ENCODE peak calls at places on chromosomes 12 and 14, in four cellular contexts. N is K562, T is HepG2, P is GM12878. J is an unnamed sample.

GRCh38 chr14:99725774-99726537 is 41.9 kb downstream of the CYP46A1 start:
- DNase-seq in N (no peak), P (no peak), T (no peak), J (peak; percentile 24)

GRCh38 chr12:65891219-65891618 is 66.9 kb downstream of the HMGA2 start:
- DNase-seq in T (no peak), P (no peak), N (no peak), J (no peak)

GRCh38 chr14:101167428-101167827 is 263.9 kb upstream of the RTL1 start:
- DNase-seq in T (no peak), N (no peak), P (no peak), J (no peak)

GRCh38 chr12:40921563-40922163 is 229.4 kb downstream of the CNTN1 start:
- DNase-seq in P (no peak), N (peak; percentile 14), T (peak; percentile 8), J (no peak)

GRCh38 chr12:31491395-31491794 is 99.5 kb downstream of the DENND5B start:
- DNase-seq in T (no peak), N (no peak), P (no peak), J (no peak)

GRCh38 chr12:113244015-113244983 is 23.0 kb downstream of the TPCN1 start:
- DNase-seq in N (no peak), T (no peak), P (no peak), J (no peak)

GRCh38 chr12:112126000-112126431 is 656 bp downstream of the TRAFD1 start:
- DNase-seq in P (no peak), T (no peak), N (no peak), J (no peak)

GRCh38 chr14:21822109-21822508 is 148.5 kb upstream of the OR4E1 start:
- DNase-seq in T (no peak), P (no peak), N (no peak), J (no peak)

GRCh38 chr14:100841445-100842403 is 15.8 kb downstream of the MEG3 start:
- DNase-seq in P (no peak), T (no peak), N (no peak), J (no peak)

GRCh38 chr14:21704340-21704737 is 30.7 kb upstream of the OR4E1 start:
- DNase-seq in N (no peak), T (no peak), P (no peak), J (no peak)

GRCh38 chr14:44912041-44912869 is 49.5 kb downstream of the KLHL28 start:
- DNase-seq in N (no peak), T (no peak), P (no peak), J (peak; percentile 31)

GRCh38 chr12:48986720-48987291 is 8.7 kb downstream of the WNT1 start:
- DNase-seq in T (no peak), N (no peak), P (no peak), J (no peak)

GRCh38 chr14:32435411-32435810 is 106.3 kb downstream of the AKAP6 start:
- DNase-seq in P (no peak), T (no peak), N (no peak), J (no peak)

GRCh38 chr12:14275111-14275510 is 90.4 kb upstream of the ATF7IP start:
- DNase-seq in N (no peak), P (no peak), T (no peak), J (no peak)

GRCh38 chr12:108570743-108571603 is 8.6 kb downstream of the ISCU start:
- DNase-seq in N (no peak), P (no peak), T (peak; percentile 12), J (no peak)

GRCh38 chr12:132807295-132808222 is 21.1 kb downstream of the GOLGA3 start:
- DNase-seq in P (no peak), T (no peak), N (peak; percentile 86), J (peak; percentile 31)

GRCh38 chr12:12081836-12082497 is 11.2 kb downstream of the BCL2L14 start:
- DNase-seq in T (peak; percentile 70), N (peak; percentile 32), P (peak; percentile 39), J (no peak)

GRCh38 chr12:9404031-9404430 is 195.8 kb upstream of the PZP start:
- DNase-seq in N (no peak), P (no peak), T (no peak), J (no peak)

GRCh38 chr14:101454229-101454628 is 107.1 kb upstream of the DIO3 start:
- DNase-seq in T (no peak), N (no peak), P (no peak), J (no peak)

GRCh38 chr12:56601503-56601902 is 28.6 kb downstream of the BAZ2A start:
- DNase-seq in N (peak; percentile 30), P (no peak), T (no peak), J (peak; percentile 53)

GRCh38 chr12:105393586-105393985 is 63.1 kb downstream of the C12orf75 start:
- DNase-seq in N (no peak), T (no peak), P (no peak), J (no peak)

GRCh38 chr12:1705774-1706173 is 14.9 kb downstream of the ADIPOR2 start:
- DNase-seq in P (no peak), T (no peak), N (no peak), J (no peak)

GRCh38 chr14:104353921-104354701 is 215.7 kb downstream of the KIF26A start:
- DNase-seq in P (no peak), T (no peak), N (no peak), J (no peak)

GRCh38 chr14:77615231-77616132 is 955 bp downstream of the SPTLC2 start:
- DNase-seq in P (no peak), N (no peak), T (no peak), J (no peak)

GRCh38 chr12:124396544-124397398 is 101.9 kb downstream of the RFLNA start:
- DNase-seq in N (peak; percentile 62), T (no peak), P (no peak), J (no peak)

GRCh38 chr12:113299619-113300237 is 35.2 kb downstream of the SLC8B1 start:
- DNase-seq in N (peak; percentile 88), T (peak; percentile 54), P (no peak), J (peak; percentile 42)

GRCh38 chr12:62730649-62731377 is 204.1 kb downstream of the PPM1H start:
- DNase-seq in P (no peak), T (no peak), N (no peak), J (no peak)

GRCh38 chr12:103495158-103495782 is 498 bp downstream of the C12orf42 start:
- DNase-seq in T (no peak), P (no peak), N (peak; percentile 28), J (peak; percentile 81)

GRCh38 chr12:50732591-50732990 is 31.3 kb upstream of the ATF1 start:
- DNase-seq in N (no peak), T (no peak), P (no peak), J (no peak)

GRCh38 chr12:40446385-40446784 is 221.6 kb downstream of the LRRK2 start:
- DNase-seq in T (peak; percentile 12), N (peak; percentile 32), P (no peak), J (no peak)

GRCh38 chr14:35441160-35441559 is 36.6 kb upstream of the NFKBIA start:
- DNase-seq in T (no peak), P (no peak), N (no peak), J (no peak)

GRCh38 chr14:60250318-60251035 is 1.5 kb downstream of the PPM1A start:
- DNase-seq in N (no peak), T (peak; percentile 49), P (no peak), J (no peak)

GRCh38 chr14:91911474-91912032 is 35.9 kb downstream of the FBLN5 start:
- DNase-seq in T (peak; percentile 47), P (peak; percentile 13), N (peak; percentile 10), J (peak; percentile 34)

GRCh38 chr12:97616936-97617335 is 154.3 kb downstream of the RMST start:
- DNase-seq in T (no peak), P (no peak), N (no peak), J (no peak)

GRCh38 chr12:65631621-65632111 is 192.6 kb upstream of the HMGA2 start:
- DNase-seq in T (peak; percentile 91), N (no peak), P (no peak), J (no peak)

GRCh38 chr14:46091819-46092218 is 559.8 kb downstream of the RPL10L start:
- DNase-seq in P (no peak), N (no peak), T (no peak), J (no peak)

DNA sequence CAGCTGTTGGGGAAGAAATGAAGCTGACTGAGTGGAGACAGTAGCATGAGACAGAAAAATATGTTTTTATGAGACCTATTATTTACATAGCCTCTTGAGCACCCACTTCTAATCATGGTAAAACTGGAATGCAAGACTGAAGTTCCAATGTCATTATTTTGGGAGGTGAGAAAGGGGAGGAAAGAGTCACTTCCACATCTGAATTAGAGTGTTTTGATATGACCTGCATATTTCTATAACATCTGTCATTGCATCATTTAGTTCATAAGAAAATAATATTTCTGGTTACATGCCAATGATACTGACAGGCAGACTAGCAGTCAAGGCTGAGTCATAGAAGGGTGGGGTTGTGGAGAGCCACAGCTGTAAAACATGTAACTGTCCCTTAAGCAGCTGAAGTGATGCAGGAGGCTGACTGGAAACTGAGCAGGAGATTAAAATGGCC is 26.7 kb downstream of the NTN4 start:
- DNase-seq in N (no peak), P (no peak), T (peak; percentile 48), J (no peak)
- TF ChIP-seq ATF2 in N (no peak), P (no peak), T (no peak), J (no peak)

DNA sequence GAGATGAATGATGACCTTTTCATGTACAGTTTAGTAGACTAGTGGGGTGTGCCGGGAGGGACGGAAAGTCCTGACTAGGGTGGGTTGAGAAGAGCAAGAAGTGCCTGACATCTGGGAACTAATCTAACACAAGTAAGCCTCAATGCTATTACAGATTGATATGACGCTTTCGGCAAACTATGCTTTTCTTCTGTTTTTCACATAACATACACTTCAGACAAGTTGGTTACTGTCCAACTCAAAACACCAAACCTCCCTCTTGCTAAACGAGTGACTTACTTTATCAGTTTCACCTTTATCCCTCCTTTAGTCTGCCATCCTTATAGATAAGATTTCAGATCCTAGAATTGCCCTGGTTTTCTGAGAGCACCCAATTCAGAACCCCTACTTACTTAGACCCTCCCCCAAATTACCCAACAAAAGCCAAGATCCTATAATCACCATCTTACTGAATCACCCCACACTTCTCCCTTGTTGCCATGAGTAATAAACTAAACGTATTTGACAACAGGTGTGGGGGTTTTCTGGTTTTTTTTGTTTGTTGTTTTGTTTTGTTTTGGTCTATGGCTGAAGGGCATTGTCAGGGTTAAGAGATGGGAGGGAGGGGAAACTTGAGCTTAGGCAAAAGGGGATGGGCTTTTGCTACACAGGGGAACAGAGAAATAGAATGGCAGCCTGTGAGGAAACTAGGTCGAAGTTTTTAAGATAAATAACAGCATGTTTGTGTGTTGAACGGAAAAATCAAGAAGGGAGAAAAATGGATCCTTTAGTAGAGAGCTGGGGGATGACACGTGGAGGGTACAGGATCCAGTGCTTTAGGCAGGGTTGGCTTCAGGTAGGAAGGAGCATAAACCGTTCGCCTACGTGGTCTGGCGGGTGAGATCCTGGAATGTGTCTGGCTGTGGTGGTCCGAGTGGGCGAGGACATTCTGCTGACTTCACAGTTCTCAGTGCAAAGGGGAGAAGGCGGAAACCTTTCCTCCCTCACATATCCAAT is 6.1 kb upstream of the PSMA3 start:
- DNase-seq in T (no peak), N (peak; percentile 19), P (no peak), J (no peak)
- TF ChIP-seq TCF7 in T (no peak), N (no peak), P (no peak), J (no peak)

GRCh38 chr12:5260086-5260485 is 171.8 kb upstream of the NTF3 start:
- DNase-seq in T (no peak), N (no peak), P (no peak), J (no peak)

GRCh38 chr12:5262450-5262849 is 169.5 kb upstream of the NTF3 start:
- DNase-seq in P (no peak), N (no peak), T (no peak), J (no peak)

GRCh38 chr12:5258966-5259365 is 172.9 kb upstream of the NTF3 start:
- DNase-seq in T (no peak), N (no peak), P (no peak), J (no peak)

GRCh38 chr12:5259523-5259922 is 172.4 kb upstream of the NTF3 start:
- DNase-seq in N (no peak), T (no peak), P (no peak), J (no peak)

GRCh38 chr12:5260591-5261086 is 171.3 kb upstream of the NTF3 start:
- DNase-seq in P (no peak), N (no peak), T (no peak), J (no peak)
- TF ChIP-seq ATF2 in P (no peak), N (no peak), T (no peak), J (no peak)

GRCh38 chr12:94074970-94075695 is 73.2 kb upstream of the PLXNC1 start:
- DNase-seq in T (peak; percentile 60), P (no peak), N (peak; percentile 23), J (no peak)
- TF ChIP-seq TCF7 in T (no peak), P (no peak), N (no peak), J (no peak)

J was measured in WTC11.